ENCODE peak calls at places on chromosomes 4 and X, in ten cellular contexts. Y, T, O, Q, R, X, P, F, S and E are unnamed samples.

GRCh38 chrX:47060708-47061107 is 17.5 kb upstream of the RGN start:
- DNase-seq in T (no peak), X (no peak), R (no peak), P (no peak), S (no peak), O (no peak), F (no peak), Q (no peak), Y (no peak), E (no peak)

GRCh38 chr4:57094482-57095223 is 15.5 kb downstream of the IGFBP7 start:
- DNase-seq in T (no peak), X (no peak), P (no peak), Y (no peak), Q (no peak), O (no peak), R (no peak), S (no peak), F (peak), E (no peak)

GRCh38 chr4:82715731-82716617 is 82.6 kb downstream of the SCD5 start:
- DNase-seq in F (no peak), S (no peak), Y (no peak), R (no peak), Q (no peak), P (no peak), O (no peak), T (no peak), X (no peak), E (no peak)

GRCh38 chr4:26074672-26075071 is 160.7 kb downstream of the SMIM20 start:
- DNase-seq in O (no peak), Y (peak), T (no peak), S (no peak), Q (no peak), F (no peak), R (no peak), P (no peak), X (no peak), E (no peak)

GRCh38 chr4:146041139-146042004 is 102.7 kb upstream of the ZNF827 start:
- DNase-seq in R (no peak), X (no peak), Q (no peak), P (no peak), O (no peak), Y (no peak), S (no peak), T (no peak), F (no peak), E (no peak)

GRCh38 chr4:4677825-4678522 is 136.1 kb upstream of the STX18 start:
- DNase-seq in Y (peak), R (no peak), T (no peak), P (peak), F (no peak), S (no peak), O (no peak), Q (no peak), X (no peak), E (no peak)

GRCh38 chr4:172725581-172725980 is 443.0 kb upstream of the GALNT7 start:
- DNase-seq in O (no peak), S (no peak), X (no peak), Q (no peak), T (no peak), R (no peak), Y (no peak), F (peak), P (no peak), E (no peak)

GRCh38 chr4:184310881-184311709 is 93.4 kb upstream of the ENPP6 start:
- DNase-seq in Y (no peak), S (no peak), F (no peak), O (no peak), P (no peak), Q (peak), T (no peak), R (peak), X (no peak), E (no peak)

GRCh38 chr4:104942990-104943758 is 203.5 kb upstream of the TET2 start:
- DNase-seq in R (no peak), O (no peak), T (no peak), X (no peak), P (no peak), F (no peak), Y (no peak), S (no peak), Q (no peak), E (peak)